ENCODE peak calls at places on chromosomes 3 and 15, in four cellular contexts. A is HFFc6, T is AG04449, Q is fibroblast of lung. U is an unnamed sample.

GRCh38 chr15:40902605-40903561 is 8.6 kb downstream of the VPS18 start:
- DNase-seq in A (no peak), T (no peak), Q (no peak), U (no peak)

GRCh38 chr15:57610130-57610529 is 18.4 kb downstream of the MYZAP start:
- DNase-seq in A (peak), T (no peak), Q (peak), U (no peak)

GRCh38 chr3:148648685-148649352 is 48.9 kb upstream of the AGTR1 start:
- DNase-seq in A (peak), T (no peak), Q (peak), U (peak)

GRCh38 chr3:197521277-197522182 is 34.2 kb downstream of the BDH1 start:
- DNase-seq in A (no peak), T (no peak), Q (no peak), U (no peak)

GRCh38 chr3:123708531-123708930 is 123.7 kb upstream of the HACD2 start:
- DNase-seq in A (no peak), T (no peak), Q (no peak), U (no peak)

GRCh38 chr15:90184786-90185704 is 16.1 kb upstream of the SEMA4B start:
- DNase-seq in A (no peak), T (no peak), Q (peak), U (no peak)

GRCh38 chr3:152177757-152178156 is 91.0 kb upstream of the MBNL1 start:
- DNase-seq in A (no peak), T (no peak), Q (peak), U (no peak)

GRCh38 chr3:44522494-44522933 is 32.5 kb upstream of the ZKSCAN7 start:
- DNase-seq in A (no peak), T (no peak), Q (no peak), U (no peak)

GRCh38 chr3:124526601-124527000 is 203.7 kb upstream of the UMPS start:
- DNase-seq in A (no peak), T (no peak), Q (no peak), U (no peak)

GRCh38 chr3:155391104-155391503 is 97.6 kb upstream of the STRIT1 start:
- DNase-seq in A (peak), T (peak), Q (peak), U (peak)

GRCh38 chr3:116000315-116000714 is 377.0 kb downstream of the GAP43 start:
- DNase-seq in A (peak), T (peak), Q (peak), U (peak)

GRCh38 chr15:98960555-98961050 is 47.0 kb downstream of the PGPEP1L start:
- DNase-seq in A (no peak), T (no peak), Q (no peak), U (no peak)

GRCh38 chr15:98958918-98959639 is 48.5 kb downstream of the PGPEP1L start:
- DNase-seq in A (no peak), T (no peak), Q (no peak), U (no peak)

GRCh38 chr15:98957655-98958054 is 49.9 kb downstream of the PGPEP1L start:
- DNase-seq in A (no peak), T (no peak), Q (no peak), U (no peak)

GRCh38 chr15:98958076-98958475 is 49.5 kb downstream of the PGPEP1L start:
- DNase-seq in A (no peak), T (no peak), Q (no peak), U (no peak)

DNA sequence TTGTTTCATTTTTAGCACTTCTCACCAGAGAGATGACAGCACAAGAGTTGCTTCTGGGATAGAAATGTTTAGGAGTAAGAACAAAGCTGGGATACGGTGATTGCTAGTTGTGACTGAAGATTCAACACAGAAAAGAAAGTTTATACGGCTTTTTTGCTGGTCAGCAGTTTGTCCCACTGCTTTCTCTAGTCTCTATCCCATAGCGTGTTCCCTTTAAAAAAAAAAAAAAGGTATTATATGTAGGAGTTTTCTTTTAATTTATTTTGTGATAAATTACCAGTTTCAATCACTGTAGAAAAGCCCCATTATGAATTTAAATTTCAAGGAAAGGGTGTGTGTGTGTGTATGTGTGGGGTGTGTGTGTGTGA is 48.0 kb downstream of the PGPEP1L start:
- DNase-seq in A (no peak), T (no peak), Q (no peak), U (no peak)
- TF ChIP-seq CTCF in A (no peak), T (no peak), Q (no peak), U (no peak)

DNA sequence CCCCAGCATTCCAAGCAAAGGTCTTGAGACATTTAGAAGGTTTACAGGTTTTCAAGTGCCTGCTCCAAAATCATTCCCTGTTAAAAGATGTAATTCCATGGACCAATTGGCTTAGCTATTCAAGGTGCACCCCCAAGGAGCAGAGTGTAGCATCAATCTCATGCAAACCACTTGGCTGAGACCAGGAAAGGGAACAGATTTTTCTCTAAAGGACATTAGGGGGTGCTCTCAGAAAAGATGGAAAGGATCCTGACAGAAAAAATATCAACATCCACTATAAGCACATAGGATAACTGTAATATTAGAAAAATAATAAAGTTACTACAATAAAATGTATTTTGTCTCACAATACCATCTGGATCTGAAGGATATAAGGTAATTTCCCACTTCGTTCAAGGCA is 328.0 kb upstream of the CDIN1 start:
- DNase-seq in A (peak), T (no peak), Q (peak), U (no peak)
- TF ChIP-seq CTCF in A (peak), T (no peak), Q (peak), U (no peak)

GRCh38 chr3:184748219-184749135 is 36.6 kb upstream of the MAGEF1 start:
- DNase-seq in A (no peak), T (no peak), Q (peak), U (no peak)
- TF ChIP-seq CTCF in A (peak), T (peak), Q (peak), U (peak)

GRCh38 chr3:72310028-72310987 is 525.4 kb upstream of the PROK2 start:
- DNase-seq in A (peak), T (peak), Q (peak), U (peak)
- TF ChIP-seq CTCF in A (no peak), T (peak), Q (no peak), U (no peak)

GRCh38 chr15:89104172-89104564 is 15.9 kb downstream of the ABHD2 start:
- DNase-seq in A (no peak), T (no peak), Q (peak), U (no peak)
- TF ChIP-seq CTCF in A (no peak), T (no peak), Q (no peak), U (no peak)

GRCh38 chr15:99345832-99346462 is 94.7 kb downstream of the LRRC28 start:
- DNase-seq in A (no peak), T (no peak), Q (no peak), U (no peak)

GRCh38 chr15:99345242-99345641 is 94.0 kb downstream of the LRRC28 start:
- DNase-seq in A (no peak), T (no peak), Q (no peak), U (no peak)

GRCh38 chr15:99343208-99343607 is 91.9 kb downstream of the LRRC28 start:
- DNase-seq in A (no peak), T (no peak), Q (no peak), U (no peak)

GRCh38 chr15:99344639-99345038 is 93.4 kb downstream of the LRRC28 start:
- DNase-seq in A (no peak), T (no peak), Q (no peak), U (no peak)

GRCh38 chr15:99343836-99344551 is 92.7 kb downstream of the LRRC28 start:
- DNase-seq in A (no peak), T (no peak), Q (no peak), U (no peak)
- TF ChIP-seq CTCF in A (peak), T (peak), Q (peak), U (no peak)

GRCh38 chr3:12049675-12050074 is 45.5 kb downstream of the SYN2 start:
- DNase-seq in A (no peak), T (no peak), Q (peak), U (no peak)

GRCh38 chr3:12044860-12045259 is 40.7 kb downstream of the SYN2 start:
- DNase-seq in A (no peak), T (no peak), Q (no peak), U (no peak)

GRCh38 chr3:12042638-12043037 is 38.5 kb downstream of the SYN2 start:
- DNase-seq in A (no peak), T (no peak), Q (no peak), U (no peak)

GRCh38 chr3:12041476-12041875 is 37.3 kb downstream of the SYN2 start:
- DNase-seq in A (no peak), T (no peak), Q (no peak), U (no peak)

GRCh38 chr3:12046406-12046805 is 42.2 kb downstream of the SYN2 start:
- DNase-seq in A (no peak), T (no peak), Q (peak), U (no peak)
- TF ChIP-seq CTCF in A (peak), T (no peak), Q (no peak), U (no peak)

GRCh38 chr15:45221967-45222366 is 30.1 kb upstream of the SLC28A2 start:
- DNase-seq in A (no peak), T (no peak), Q (no peak), U (no peak)
- TF ChIP-seq CTCF in A (no peak), T (no peak), Q (no peak), U (no peak)

DNA sequence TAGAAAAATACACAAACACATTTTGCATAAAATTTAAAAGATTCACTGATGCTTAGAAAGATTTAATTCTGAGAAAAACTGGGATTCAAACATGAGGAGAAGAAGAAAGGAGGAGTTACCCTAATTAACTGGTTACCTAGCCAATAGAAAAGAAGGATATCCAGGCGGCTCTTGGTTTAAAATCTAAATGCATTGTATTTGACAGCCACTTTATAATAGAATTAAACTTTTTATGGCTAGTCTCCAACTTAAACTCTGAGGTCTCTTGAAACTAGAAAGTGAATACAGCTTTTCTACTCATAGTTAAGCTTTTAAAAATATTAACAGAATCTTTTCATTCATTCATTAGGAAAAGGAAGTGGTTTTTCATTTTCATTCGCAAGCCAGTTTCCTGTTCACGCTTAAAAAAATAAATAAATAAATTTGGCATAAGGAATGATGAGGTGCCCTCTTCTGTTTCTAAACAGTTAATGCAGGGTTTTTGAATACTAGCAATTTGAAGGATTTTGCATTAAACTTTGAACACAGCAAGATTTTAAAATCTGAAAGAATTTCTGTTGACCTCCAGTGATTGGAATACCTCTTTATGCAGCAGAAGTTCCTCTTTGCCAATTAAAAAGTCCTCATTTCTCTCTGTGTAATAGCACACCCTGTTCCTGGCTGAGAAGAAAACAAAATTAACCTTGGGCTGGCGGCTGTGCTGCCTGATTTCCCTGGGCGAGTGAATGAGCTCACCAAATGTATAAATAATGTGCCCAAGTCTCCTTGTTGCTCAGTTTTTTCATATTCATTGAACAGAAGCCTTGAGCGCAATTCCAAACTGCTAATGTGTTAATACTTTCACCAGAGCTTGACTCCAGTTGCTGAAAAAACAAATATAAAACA is 105.1 kb downstream of the ZMAT3 start:
- DNase-seq in A (peak), T (peak), Q (peak), U (peak)
- TF ChIP-seq CTCF in A (peak), T (peak), Q (peak), U (peak)